ENCODE peak calls at places on chromosomes 13 and 19, in four cellular contexts. X is astrocyte of the spinal cord, W is ascending aorta, H is body of pancreas. K is an unnamed sample.

GRCh38 chr19:6273701-6274601 is 5.8 kb downstream of the MLLT1 start:
- DNase-seq in X (peak), W (peak), H (peak), K (no peak)

GRCh38 chr19:28466107-28467045 is 746.6 kb downstream of the UQCRFS1 start:
- DNase-seq in X (peak), W (no peak), H (peak), K (no peak)

GRCh38 chr19:16289594-16289993 is 35.0 kb upstream of the KLF2 start:
- DNase-seq in X (no peak), W (no peak), H (no peak), K (no peak)

GRCh38 chr19:30085394-30085793 is 143.4 kb downstream of the URI1 start:
- DNase-seq in X (no peak), W (no peak), H (peak), K (no peak)

GRCh38 chr19:39199025-39199424 is 2.3 kb downstream of the NCCRP1 start:
- DNase-seq in X (peak), W (no peak), H (peak), K (no peak)

GRCh38 chr13:62626771-62627170 is 1211.1 kb upstream of the PCDH20 start:
- DNase-seq in X (no peak), W (no peak), H (no peak), K (no peak)

GRCh38 chr19:42465827-42466280 is 23.1 kb upstream of the CXCL17 start:
- DNase-seq in X (no peak), W (no peak), H (no peak), K (no peak)

GRCh38 chr19:41089955-41090354 is 1.7 kb downstream of the CYP2A13 start:
- DNase-seq in X (no peak), W (no peak), H (no peak), K (no peak)

GRCh38 chr13:80299046-80299445 is 41.9 kb downstream of the SPRY2 start:
- DNase-seq in X (no peak), W (no peak), H (no peak), K (no peak)

GRCh38 chr13:55244991-55245644 is 1895.6 kb upstream of the PRR20A start:
- DNase-seq in X (no peak), W (no peak), H (peak), K (no peak)

GRCh38 chr13:52103386-52103785 is 25.5 kb downstream of the NEK5 start:
- DNase-seq in X (no peak), W (no peak), H (no peak), K (no peak)

GRCh38 chr13:98927954-98928927 is 49.6 kb downstream of the DOCK9 start:
- DNase-seq in X (peak), W (no peak), H (peak), K (no peak)

GRCh38 chr19:39765091-39766076 is 13.3 kb upstream of the LEUTX start:
- DNase-seq in X (peak), W (no peak), H (peak), K (no peak)

GRCh38 chr13:102152790-102153189 is 249.1 kb downstream of the FGF14 start:
- DNase-seq in X (no peak), W (no peak), H (no peak), K (no peak)

GRCh38 chr19:14577885-14578427 is 4.9 kb upstream of the CLEC17A start:
- DNase-seq in X (no peak), W (no peak), H (no peak), K (no peak)

GRCh38 chr13:22050951-22051563 is 380.2 kb downstream of the FGF9 start:
- DNase-seq in X (no peak), W (no peak), H (no peak), K (no peak)

GRCh38 chr13:72458701-72459100 is 268.7 kb downstream of the MZT1 start:
- DNase-seq in X (peak), W (no peak), H (no peak), K (no peak)

DNA sequence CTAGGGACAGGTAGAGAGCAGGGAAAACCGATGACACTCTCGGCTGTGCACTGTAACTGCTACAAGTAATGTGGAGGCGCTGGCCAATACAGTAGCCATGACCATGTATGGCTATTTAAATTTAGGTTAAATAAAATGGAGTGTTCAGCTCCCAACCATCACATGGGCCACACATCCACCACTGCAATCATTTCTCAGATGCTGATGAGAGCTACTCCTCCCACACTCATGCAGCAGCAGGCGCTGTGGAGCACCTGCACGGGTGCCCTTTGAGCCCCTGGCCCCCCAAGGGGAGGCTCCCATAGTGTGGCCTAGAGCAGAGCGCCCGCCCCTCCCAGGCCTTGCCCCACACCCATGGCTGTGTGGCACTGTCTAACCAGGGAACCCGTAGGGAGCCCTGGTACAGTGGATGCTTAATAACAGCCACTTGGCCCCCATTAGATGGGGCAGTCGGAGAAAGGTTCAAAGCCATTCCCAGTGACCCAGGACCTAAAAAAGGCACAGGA is 6.0 kb downstream of the ACP4 start:
- DNase-seq in X (no peak), W (no peak), H (no peak), K (no peak)
- TF ChIP-seq CTCF in X (no peak), W (no peak), H (no peak), K (no peak)

GRCh38 chr19:48644355-48644754 is 1.6 kb downstream of the CA11 start:
- DNase-seq in X (no peak), W (no peak), H (no peak), K (no peak)
- H3K4me3 ChIP-seq in X (no peak), W (peak), H (no peak), K (no peak)

GRCh38 chr19:22426901-22427300 is 4.8 kb upstream of the ZNF98 start:
- DNase-seq in X (no peak), W (no peak), H (no peak), K (no peak)

GRCh38 chr19:22427587-22428298 is 5.6 kb upstream of the ZNF98 start:
- DNase-seq in X (no peak), W (no peak), H (peak), K (no peak)

GRCh38 chr19:22421797-22422196 is 349 bp downstream of the ZNF98 start:
- DNase-seq in X (no peak), W (no peak), H (no peak), K (no peak)

DNA sequence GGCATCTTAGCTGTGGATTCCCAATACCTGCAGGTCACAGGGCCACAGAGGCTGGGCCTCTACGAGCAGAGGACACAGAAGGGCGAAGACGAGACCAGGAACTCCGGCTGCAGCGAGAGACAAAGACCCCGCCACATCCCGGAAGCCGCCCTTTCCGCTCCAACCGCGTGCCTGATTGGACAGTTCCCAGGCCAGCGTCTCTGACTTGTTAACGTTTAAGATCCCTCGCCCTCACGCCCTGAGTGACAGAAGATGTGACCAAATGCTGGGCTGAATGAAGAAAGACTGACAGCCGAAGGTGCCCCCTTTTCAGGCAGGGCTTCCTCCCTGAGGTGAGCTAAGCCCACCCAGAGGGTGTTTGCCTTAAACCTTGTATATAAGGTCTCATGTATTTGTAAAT is at the start of gene ZNF98:
- DNase-seq in X (no peak), W (no peak), H (peak), K (no peak)
- TF ChIP-seq CTCF in X (no peak), W (no peak), H (no peak), K (no peak)

DNA sequence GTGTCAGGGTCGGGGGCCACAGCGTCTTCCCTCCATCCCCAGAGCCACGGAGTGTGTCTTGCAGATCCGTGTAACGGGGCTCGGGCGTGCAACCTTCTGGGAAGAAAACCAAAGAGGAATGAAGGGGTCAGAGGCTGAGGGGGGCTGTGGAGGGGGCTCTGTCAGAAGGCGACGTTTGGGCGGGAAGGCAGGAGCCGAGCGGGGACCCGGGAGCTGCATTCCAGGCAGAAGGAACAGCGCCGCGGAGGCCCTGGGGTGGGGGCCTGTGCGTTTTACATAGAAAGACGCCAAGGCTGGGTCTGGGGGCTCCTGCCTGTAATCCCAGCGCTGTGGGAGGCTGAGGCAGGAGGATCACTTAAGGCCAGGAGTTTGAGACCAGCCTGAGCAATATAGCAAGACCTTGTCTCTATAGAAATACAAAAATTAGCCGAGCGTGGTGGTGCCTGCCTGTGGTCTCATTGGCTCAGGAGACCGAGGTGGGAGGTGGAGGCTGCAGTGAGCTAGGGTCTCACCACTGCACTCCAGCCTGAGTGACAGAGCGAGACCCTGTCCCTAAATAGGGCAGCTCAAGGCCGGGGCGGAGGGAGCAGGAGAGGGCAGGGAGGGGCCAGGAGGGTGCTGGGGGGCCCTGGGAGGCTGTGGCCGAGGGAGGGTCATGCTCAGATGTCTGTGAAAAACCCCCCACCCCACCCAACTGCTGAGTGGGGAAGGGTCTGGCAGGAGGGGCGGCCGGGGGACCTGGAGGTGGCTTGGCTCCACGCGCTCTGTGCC is 27.9 kb downstream of the ARID3A start:
- DNase-seq in X (no peak), W (no peak), H (no peak), K (no peak)
- H3K4me3 ChIP-seq in X (no peak), W (no peak), H (no peak), K (no peak)

DNA sequence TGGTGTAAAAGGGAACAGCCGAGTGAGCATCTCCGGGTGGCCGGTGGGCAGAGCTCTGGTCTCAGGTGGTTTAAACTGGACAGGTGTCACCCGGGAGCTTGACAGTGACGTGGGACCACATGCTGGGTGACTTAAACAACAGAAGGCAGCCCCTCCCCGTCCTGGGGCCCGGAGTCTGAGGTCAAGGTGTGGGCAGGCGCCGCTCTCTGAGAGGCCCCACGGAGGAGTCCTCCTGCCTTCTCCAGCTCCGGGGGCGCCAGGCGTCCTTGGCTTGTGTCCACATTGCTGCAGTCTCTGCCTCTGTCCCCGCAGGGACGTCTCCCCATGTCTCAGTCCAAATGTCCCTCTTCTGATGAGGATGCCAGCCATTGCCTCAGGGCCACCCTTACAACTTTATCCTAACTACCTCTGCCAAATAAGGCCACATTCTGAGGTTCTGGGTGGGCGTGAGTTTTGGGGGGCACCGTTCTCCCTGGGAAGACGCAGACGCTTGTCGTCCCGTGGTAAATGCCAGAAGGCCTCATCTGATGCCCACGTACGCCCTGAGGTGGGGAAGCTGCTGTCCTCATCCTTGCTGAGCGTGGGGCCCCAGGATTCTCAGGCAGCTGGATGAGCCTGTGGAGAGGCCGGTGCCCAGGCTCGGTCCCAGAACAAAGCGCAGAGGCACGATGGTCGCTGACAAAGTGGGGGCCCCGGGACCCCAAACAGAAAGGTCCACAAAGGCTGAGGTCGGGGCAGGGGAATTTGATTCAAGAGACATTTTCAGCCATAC is 12.9 kb downstream of the GZMM start:
- DNase-seq in X (no peak), W (no peak), H (no peak), K (no peak)
- TF ChIP-seq CTCF in X (no peak), W (no peak), H (no peak), K (no peak)

K was measured in AG04449.